ENCODE peak calls at places on chromosomes 2 and 18, in four cellular contexts. A, C, R and V are unnamed samples.

GRCh38 chr2:3587432-3587831 is 7.5 kb upstream of the COLEC11 start:
- DNase-seq in A (no peak), C (no peak), R (no peak), V (peak; percentile 90)

GRCh38 chr2:223537669-223538601 is 64.2 kb downstream of the SCG2 start:
- DNase-seq in A (no peak), C (no peak), R (no peak), V (peak; percentile 68)

GRCh38 chr18:74278058-74278457 is 13.7 kb downstream of the CYB5A start:
- DNase-seq in A (no peak), C (no peak), R (no peak), V (no peak)

GRCh38 chr2:239691720-239692119 is 290.9 kb upstream of the HDAC4 start:
- DNase-seq in A (no peak), C (no peak), R (peak; percentile 15), V (no peak)

GRCh38 chr2:134852518-134852917 is 14.1 kb downstream of the ACMSD start:
- DNase-seq in A (no peak), C (peak; percentile 3), R (no peak), V (no peak)

GRCh38 chr2:137888845-137889244 is 75.4 kb upstream of the HNMT start:
- DNase-seq in A (no peak), C (peak; percentile 67), R (no peak), V (peak; percentile 42)

GRCh38 chr18:64165906-64166305 is 17.0 kb upstream of the LINC00305 start:
- DNase-seq in A (peak; percentile 47), C (no peak), R (no peak), V (peak; percentile 96)

GRCh38 chr2:179268277-179268935 is 3.8 kb upstream of the SESTD1 start:
- DNase-seq in A (peak; percentile 60), C (peak; percentile 34), R (peak; percentile 71), V (peak; percentile 57)

GRCh38 chr2:169107645-169108044 is 38.3 kb downstream of the DHRS9 start:
- DNase-seq in A (no peak), C (no peak), R (no peak), V (no peak)

GRCh38 chr2:200738590-200738989 is 73.1 kb upstream of the BZW1 start:
- DNase-seq in A (no peak), C (no peak), R (no peak), V (no peak)

GRCh38 chr18:39396168-39396567 is 1830.6 kb upstream of the CELF4 start:
- DNase-seq in A (no peak), C (no peak), R (no peak), V (no peak)

GRCh38 chr2:178899664-178900063 is 92.4 kb upstream of the TTN start:
- DNase-seq in A (no peak), C (no peak), R (no peak), V (no peak)

GRCh38 chr2:200703132-200703925 is 108.4 kb upstream of the BZW1 start:
- DNase-seq in A (peak; percentile 79), C (peak; percentile 69), R (no peak), V (peak; percentile 91)

GRCh38 chr2:226308981-226309380 is 490.6 kb downstream of the IRS1 start:
- DNase-seq in A (peak; percentile 91), C (no peak), R (no peak), V (peak; percentile 79)

GRCh38 chr2:237486819-237487448 is at the start of gene MLPH:
- DNase-seq in A (no peak), C (peak; percentile 66), R (no peak), V (peak; percentile 64)

GRCh38 chr18:77084757-77085035 is 47.9 kb downstream of the MBP start:
- DNase-seq in A (no peak), C (no peak), R (no peak), V (no peak)

GRCh38 chr2:98422449-98422848 is 22.2 kb upstream of the INPP4A start:
- DNase-seq in A (no peak), C (no peak), R (no peak), V (no peak)

GRCh38 chr2:236781933-236782788 is 212.5 kb downstream of the ACKR3 start:
- DNase-seq in A (no peak), C (peak; percentile 39), R (no peak), V (peak; percentile 12)

GRCh38 chr2:57450170-57450569 is 596.4 kb upstream of the VRK2 start:
- DNase-seq in A (no peak), C (no peak), R (no peak), V (no peak)

GRCh38 chr2:57448816-57449215 is 597.8 kb upstream of the VRK2 start:
- DNase-seq in A (no peak), C (no peak), R (no peak), V (peak; percentile 11)

GRCh38 chr2:57453929-57454328 is 592.7 kb upstream of the VRK2 start:
- DNase-seq in A (no peak), C (peak; percentile 7), R (no peak), V (peak; percentile 14)
- TF ChIP-seq CTCF in A (no peak), C (peak; percentile 48), R (no peak), V (peak; percentile 30)

DNA sequence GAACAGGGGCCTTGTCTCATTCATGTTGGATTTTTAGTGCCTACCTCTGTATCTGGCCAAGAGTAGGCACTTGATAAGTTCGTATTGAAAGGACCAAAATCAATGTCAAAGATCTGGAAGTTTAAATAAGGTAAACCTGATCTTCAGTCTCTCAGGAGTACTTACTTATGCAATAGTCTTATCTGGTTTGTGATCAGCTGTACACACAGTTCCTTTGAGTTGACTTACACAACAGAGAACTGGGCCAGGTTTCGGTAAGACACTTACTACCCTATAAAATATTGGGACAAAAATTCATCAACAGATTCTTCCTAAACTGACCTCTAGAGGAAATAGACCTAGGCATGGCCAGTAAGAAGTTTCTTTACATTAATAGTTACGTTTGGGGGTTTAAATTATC is 113.6 kb upstream of the NXPH2 start:
- DNase-seq in A (no peak), C (no peak), R (no peak), V (no peak)
- TF ChIP-seq CTCF in A (no peak), C (no peak), R (no peak), V (no peak)

GRCh38 chr2:29295843-29296242 is 180.6 kb downstream of the CLIP4 start:
- DNase-seq in A (peak; percentile 24), C (peak; percentile 52), R (no peak), V (peak; percentile 60)
- TF ChIP-seq CTCF in A (peak; percentile 47), C (peak; percentile 61), R (no peak), V (peak; percentile 69)

DNA sequence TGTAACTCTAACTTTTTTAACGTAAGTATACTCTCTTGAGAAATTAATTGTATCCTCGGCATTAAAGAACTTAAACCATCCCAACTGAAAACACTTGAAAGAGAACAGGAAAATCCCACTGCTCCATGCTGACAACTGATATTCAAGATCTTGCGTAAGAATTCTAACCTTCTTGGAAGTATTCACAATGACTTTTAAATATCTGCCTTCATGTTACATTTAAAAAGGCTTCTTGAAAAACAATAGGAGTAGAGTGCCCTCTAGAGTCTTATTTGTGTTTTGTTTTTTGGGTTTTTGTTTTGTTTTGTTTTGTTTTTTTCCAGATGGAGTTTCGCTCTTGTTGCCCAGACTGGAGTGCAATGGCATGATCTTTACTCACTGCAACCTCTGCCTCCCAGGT is 65.4 kb upstream of the DNAJC10 start:
- DNase-seq in A (peak; percentile 66), C (peak; percentile 36), R (no peak), V (peak; percentile 75)
- TF ChIP-seq CTCF in A (peak; percentile 59), C (peak; percentile 70), R (peak; percentile 35), V (peak; percentile 42)

GRCh38 chr2:1675633-1676032 is 68.7 kb downstream of the PXDN start:
- DNase-seq in A (peak; percentile 82), C (peak; percentile 38), R (peak; percentile 86), V (peak; percentile 78)
- TF ChIP-seq CTCF in A (peak; percentile 53), C (peak; percentile 35), R (peak; percentile 19), V (peak; percentile 67)

DNA sequence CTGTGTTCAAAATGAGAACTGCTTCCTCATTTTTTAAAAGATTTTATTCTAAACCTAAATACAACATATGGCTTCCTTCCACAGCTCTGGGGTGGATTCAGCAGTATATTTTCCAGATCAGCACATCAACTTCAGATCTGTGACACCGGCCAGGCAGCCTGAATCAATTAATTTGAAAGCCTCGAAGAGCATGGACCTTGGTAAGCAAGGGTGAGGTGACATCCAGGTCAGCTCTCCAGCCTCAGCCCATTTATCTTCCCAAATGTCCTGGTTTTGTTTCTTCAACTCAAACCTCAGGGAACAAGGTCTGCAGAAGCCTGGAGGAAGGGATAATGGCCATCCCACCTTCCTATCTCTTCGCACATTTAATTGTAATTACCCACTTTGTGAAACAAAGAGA is 489.2 kb upstream of the NRP2 start:
- DNase-seq in A (no peak), C (no peak), R (no peak), V (no peak)
- TF ChIP-seq CTCF in A (no peak), C (no peak), R (no peak), V (no peak)

GRCh38 chr2:102342888-102343287 is 12.7 kb upstream of the IL18R1 start:
- DNase-seq in A (peak; percentile 12), C (no peak), R (no peak), V (peak; percentile 68)
- TF ChIP-seq CTCF in A (peak; percentile 42), C (no peak), R (no peak), V (peak; percentile 73)